ENCODE peak calls at places on chromosomes 2 and 18, in seven cellular contexts. X, U, G, Q, K, Z and J are unnamed samples.

GRCh38 chr2:12448846-12449480 is 267.8 kb upstream of the TRIB2 start:
- DNase-seq in X (no peak), U (peak), G (no peak), Q (no peak), K (no peak), Z (no peak), J (no peak)

GRCh38 chr2:100733344-100734187 is 86.4 kb upstream of the NPAS2 start:
- DNase-seq in X (peak), U (peak), G (no peak), Q (no peak), K (peak), Z (no peak), J (no peak)

GRCh38 chr2:158967731-158968395 is 577 bp upstream of the TANC1 start:
- DNase-seq in X (no peak), U (peak), G (peak), Q (peak), K (no peak), Z (peak), J (peak)

GRCh38 chr2:118085173-118086023 is 2.9 kb upstream of the INSIG2 start:
- DNase-seq in X (no peak), U (no peak), G (no peak), Q (no peak), K (no peak), Z (no peak), J (no peak)

GRCh38 chr2:9093324-9093723 is 89.8 kb upstream of the MBOAT2 start:
- DNase-seq in X (no peak), U (no peak), G (no peak), Q (no peak), K (no peak), Z (no peak), J (no peak)

GRCh38 chr2:217102941-217103340 is 243.1 kb upstream of the TNP1 start:
- DNase-seq in X (no peak), U (peak), G (no peak), Q (no peak), K (peak), Z (no peak), J (no peak)

GRCh38 chr18:2914844-2915243 is 68.0 kb downstream of the EMILIN2 start:
- DNase-seq in X (no peak), U (no peak), G (no peak), Q (no peak), K (no peak), Z (no peak), J (no peak)

GRCh38 chr2:43326116-43326825 is 99.9 kb upstream of the ZFP36L2 start:
- DNase-seq in X (no peak), U (no peak), G (no peak), Q (no peak), K (no peak), Z (no peak), J (no peak)

GRCh38 chr2:136860443-136860958 is 95.2 kb downstream of the THSD7B start:
- DNase-seq in X (no peak), U (no peak), G (no peak), Q (no peak), K (no peak), Z (no peak), J (no peak)

GRCh38 chr2:12824771-12825363 is 108.1 kb downstream of the TRIB2 start:
- DNase-seq in X (no peak), U (peak), G (no peak), Q (no peak), K (no peak), Z (no peak), J (peak)

GRCh38 chr18:75162467-75162866 is 46.5 kb downstream of the PTGR3 start:
- DNase-seq in X (no peak), U (peak), G (no peak), Q (no peak), K (peak), Z (no peak), J (no peak)

GRCh38 chr2:163664610-163665009 is 71.2 kb downstream of the FIGN start:
- DNase-seq in X (no peak), U (peak), G (no peak), Q (no peak), K (peak), Z (no peak), J (no peak)

GRCh38 chr2:185734658-185735057 is 3.9 kb upstream of the FSIP2 start:
- DNase-seq in X (no peak), U (no peak), G (no peak), Q (no peak), K (no peak), Z (no peak), J (no peak)

GRCh38 chr18:54052259-54052658 is 172.2 kb downstream of the MBD2 start:
- DNase-seq in X (no peak), U (no peak), G (no peak), Q (no peak), K (no peak), Z (no peak), J (no peak)

GRCh38 chr2:231926761-231927565 is 767 bp upstream of the NPPC start:
- DNase-seq in X (peak), U (no peak), G (no peak), Q (peak), K (no peak), Z (no peak), J (no peak)

GRCh38 chr18:30970201-30970816 is 72.2 kb downstream of the DSC3 start:
- DNase-seq in X (no peak), U (peak), G (no peak), Q (no peak), K (peak), Z (peak), J (no peak)

GRCh38 chr2:8421658-8422499 is 260.0 kb upstream of the ID2 start:
- DNase-seq in X (no peak), U (no peak), G (no peak), Q (no peak), K (no peak), Z (no peak), J (no peak)

GRCh38 chr2:25684577-25684976 is 11.2 kb upstream of the DTNB start:
- DNase-seq in X (no peak), U (no peak), G (no peak), Q (no peak), K (no peak), Z (no peak), J (no peak)

GRCh38 chr2:203812294-203813221 is 55.0 kb upstream of the CTLA4 start:
- DNase-seq in X (no peak), U (no peak), G (no peak), Q (no peak), K (no peak), Z (no peak), J (no peak)

GRCh38 chr2:177606636-177607035 is 214.1 kb downstream of the AGPS start:
- DNase-seq in X (no peak), U (peak), G (no peak), Q (no peak), K (no peak), Z (peak), J (no peak)

GRCh38 chr2:144712277-144712944 is 192.5 kb upstream of the ZEB2 start:
- DNase-seq in X (no peak), U (peak), G (no peak), Q (no peak), K (no peak), Z (no peak), J (no peak)

GRCh38 chr2:50018938-50019337 is 864.6 kb upstream of the FSHR start:
- DNase-seq in X (no peak), U (no peak), G (no peak), Q (no peak), K (no peak), Z (no peak), J (no peak)

GRCh38 chr2:45888167-45888566 is 236.7 kb downstream of the PRKCE start:
- DNase-seq in X (no peak), U (no peak), G (no peak), Q (no peak), K (no peak), Z (no peak), J (no peak)

GRCh38 chr2:43942001-43942400 is 53.8 kb downstream of the LRPPRC start:
- DNase-seq in X (no peak), U (no peak), G (no peak), Q (no peak), K (no peak), Z (no peak), J (no peak)

GRCh38 chr2:45957533-45958227 is 306.2 kb downstream of the PRKCE start:
- DNase-seq in X (no peak), U (no peak), G (no peak), Q (no peak), K (no peak), Z (no peak), J (no peak)

GRCh38 chr2:20366672-20367116 is 16.1 kb upstream of the PUM2 start:
- DNase-seq in X (no peak), U (no peak), G (no peak), Q (no peak), K (no peak), Z (no peak), J (no peak)

GRCh38 chr2:64848363-64848762 is 140.8 kb upstream of the SLC1A4 start:
- DNase-seq in X (no peak), U (no peak), G (no peak), Q (no peak), K (no peak), Z (no peak), J (no peak)

GRCh38 chr2:101396352-101396717 is 9.0 kb upstream of the CREG2 start:
- DNase-seq in X (no peak), U (peak), G (no peak), Q (no peak), K (peak), Z (no peak), J (no peak)

GRCh38 chr2:55010149-55010591 is 40.1 kb downstream of the RTN4 start:
- DNase-seq in X (peak), U (peak), G (no peak), Q (peak), K (peak), Z (peak), J (peak)

GRCh38 chr18:69935319-69936190 is 12.1 kb downstream of the CD226 start:
- DNase-seq in X (peak), U (peak), G (no peak), Q (no peak), K (no peak), Z (no peak), J (no peak)

GRCh38 chr2:8137801-8138200 is 544.1 kb upstream of the ID2 start:
- DNase-seq in X (no peak), U (no peak), G (no peak), Q (no peak), K (no peak), Z (no peak), J (no peak)

GRCh38 chr2:241160318-241160717 is 10.1 kb downstream of the PPP1R7 start:
- DNase-seq in X (no peak), U (no peak), G (no peak), Q (no peak), K (no peak), Z (no peak), J (no peak)

GRCh38 chr2:151670346-151670745 is 63.9 kb downstream of the NEB start:
- DNase-seq in X (no peak), U (no peak), G (no peak), Q (no peak), K (no peak), Z (no peak), J (no peak)

GRCh38 chr2:219000569-219000960 is 7.3 kb upstream of the CRYBA2 start:
- DNase-seq in X (no peak), U (no peak), G (no peak), Q (no peak), K (no peak), Z (no peak), J (peak)

GRCh38 chr2:64021578-64021977 is 2.4 kb upstream of the VPS54 start:
- DNase-seq in X (no peak), U (no peak), G (peak), Q (no peak), K (no peak), Z (no peak), J (no peak)

GRCh38 chr2:61065706-61066688 is at the start of gene SANBR:
- DNase-seq in X (peak), U (peak), G (peak), Q (peak), K (peak), Z (peak), J (peak)